ENCODE peak calls at places on chromosomes 12 and 14, in eight cellular contexts. One of them, this sample, is unnamed. For H3K4me1 and H3K27me3, the result is how much of the 10 kb centered on the place peaks cover.

GRCh38 chr14:102320033-102320660 is 601 bp downstream of the ZNF839 start:
- DNase-seq in trophoblast cell: peak
- DNase-seq in fibroblast of lung: peak
- DNase-seq in neuronal stem cell: no peak
- DNase-seq in esophagus muscularis mucosa: no peak
- DNase-seq in IMR-90: peak
- DNase-seq in heart left ventricle: peak
- DNase-seq in pancreas: peak
- DNase-seq in this sample: peak

GRCh38 chr12:646303-647038 is 16.8 kb downstream of the NINJ2 start:
- DNase-seq in trophoblast cell: no peak
- DNase-seq in fibroblast of lung: no peak
- DNase-seq in neuronal stem cell: no peak
- DNase-seq in esophagus muscularis mucosa: no peak
- DNase-seq in IMR-90: no peak
- DNase-seq in heart left ventricle: peak
- DNase-seq in pancreas: no peak
- DNase-seq in this sample: no peak

GRCh38 chr12:49538740-49539403 is at the start of gene KCNH3:
- DNase-seq in trophoblast cell: peak
- DNase-seq in fibroblast of lung: peak
- DNase-seq in neuronal stem cell: peak
- DNase-seq in esophagus muscularis mucosa: no peak
- DNase-seq in IMR-90: peak
- DNase-seq in heart left ventricle: peak
- DNase-seq in pancreas: peak
- DNase-seq in this sample: peak

GRCh38 chr12:3622021-3622731 is 130.7 kb downstream of the CRACR2A start:
- DNase-seq in trophoblast cell: peak
- DNase-seq in fibroblast of lung: no peak
- DNase-seq in neuronal stem cell: no peak
- DNase-seq in esophagus muscularis mucosa: no peak
- DNase-seq in IMR-90: no peak
- DNase-seq in heart left ventricle: no peak
- DNase-seq in pancreas: no peak
- DNase-seq in this sample: no peak

GRCh38 chr14:71317385-71318096 is 410.3 kb downstream of the PCNX1 start:
- DNase-seq in trophoblast cell: no peak
- DNase-seq in fibroblast of lung: no peak
- DNase-seq in neuronal stem cell: no peak
- DNase-seq in esophagus muscularis mucosa: no peak
- DNase-seq in IMR-90: no peak
- DNase-seq in heart left ventricle: no peak
- DNase-seq in pancreas: no peak
- DNase-seq in this sample: no peak

GRCh38 chr12:124779161-124780141 is 84.2 kb downstream of the SCARB1 start:
- DNase-seq in trophoblast cell: no peak
- DNase-seq in fibroblast of lung: no peak
- DNase-seq in neuronal stem cell: no peak
- DNase-seq in esophagus muscularis mucosa: no peak
- DNase-seq in IMR-90: no peak
- DNase-seq in heart left ventricle: no peak
- DNase-seq in pancreas: no peak
- DNase-seq in this sample: no peak

GRCh38 chr12:115771065-115771464 is 506.4 kb downstream of the MED13L start:
- DNase-seq in trophoblast cell: no peak
- DNase-seq in fibroblast of lung: peak
- DNase-seq in neuronal stem cell: no peak
- DNase-seq in esophagus muscularis mucosa: no peak
- DNase-seq in IMR-90: no peak
- DNase-seq in heart left ventricle: no peak
- DNase-seq in pancreas: no peak
- DNase-seq in this sample: no peak

GRCh38 chr14:31326111-31326510 is 94.2 kb downstream of the HEATR5A start:
- DNase-seq in trophoblast cell: no peak
- DNase-seq in fibroblast of lung: peak
- DNase-seq in neuronal stem cell: no peak
- DNase-seq in esophagus muscularis mucosa: no peak
- DNase-seq in IMR-90: peak
- DNase-seq in heart left ventricle: no peak
- DNase-seq in pancreas: no peak
- DNase-seq in this sample: no peak

GRCh38 chr12:15546102-15546701 is 223.9 kb downstream of the PTPRO start:
- DNase-seq in trophoblast cell: no peak
- DNase-seq in fibroblast of lung: no peak
- DNase-seq in neuronal stem cell: no peak
- DNase-seq in esophagus muscularis mucosa: no peak
- DNase-seq in IMR-90: no peak
- DNase-seq in heart left ventricle: no peak
- DNase-seq in pancreas: no peak
- DNase-seq in this sample: no peak

GRCh38 chr14:54836231-54836630 is 66.4 kb downstream of the GCH1 start:
- DNase-seq in trophoblast cell: no peak
- DNase-seq in fibroblast of lung: no peak
- DNase-seq in neuronal stem cell: no peak
- DNase-seq in esophagus muscularis mucosa: no peak
- DNase-seq in IMR-90: no peak
- DNase-seq in heart left ventricle: no peak
- DNase-seq in pancreas: no peak
- DNase-seq in this sample: no peak

GRCh38 chr14:83197271-83197670 is 1663.6 kb upstream of the SEL1L start:
- DNase-seq in trophoblast cell: no peak
- DNase-seq in fibroblast of lung: no peak
- DNase-seq in neuronal stem cell: no peak
- DNase-seq in esophagus muscularis mucosa: no peak
- DNase-seq in IMR-90: no peak
- DNase-seq in heart left ventricle: no peak
- DNase-seq in pancreas: no peak
- DNase-seq in this sample: no peak

DNA sequence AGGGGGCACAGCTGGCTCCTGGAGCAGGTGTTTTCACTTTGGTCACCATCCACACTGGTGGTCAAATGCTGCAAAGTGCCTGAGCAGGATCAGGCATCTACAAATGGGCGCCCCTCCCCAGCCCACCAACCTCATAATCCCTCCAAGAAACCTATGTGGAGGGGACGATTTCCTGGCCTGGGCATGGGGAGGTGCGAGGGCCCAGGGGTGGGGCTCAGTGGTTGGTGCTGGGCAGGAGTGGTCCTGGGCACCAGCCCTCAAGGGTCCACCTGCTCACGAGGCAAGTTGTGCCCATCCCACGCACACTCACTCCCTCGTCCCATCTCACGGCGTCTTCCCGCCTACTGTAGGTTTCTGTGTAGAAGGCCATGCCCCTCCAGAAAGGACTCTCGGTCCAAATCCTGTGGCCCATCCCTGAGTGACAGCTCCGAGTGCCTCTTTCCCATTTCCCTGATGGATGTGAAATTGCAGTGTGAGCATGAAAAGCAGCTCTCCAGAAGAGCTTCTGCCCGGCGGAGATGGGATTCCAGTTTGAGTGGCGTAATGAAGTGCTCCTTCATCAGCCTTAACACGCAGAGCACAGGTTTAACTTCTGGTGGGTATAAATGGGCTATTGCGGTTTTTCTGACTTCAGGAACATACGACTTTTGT is 36.9 kb downstream of the SLC15A4 start:
- DNase-seq in trophoblast cell: no peak
- DNase-seq in fibroblast of lung: no peak
- DNase-seq in neuronal stem cell: no peak
- DNase-seq in esophagus muscularis mucosa: no peak
- DNase-seq in IMR-90: no peak
- DNase-seq in heart left ventricle: no peak
- DNase-seq in pancreas: no peak
- DNase-seq in this sample: no peak
- H3K4me1 ChIP-seq in trophoblast cell: under half
- H3K4me1 ChIP-seq in fibroblast of lung: under half
- H3K4me1 ChIP-seq in neuronal stem cell: under half
- H3K4me1 ChIP-seq in esophagus muscularis mucosa: under half
- H3K4me1 ChIP-seq in IMR-90: under half
- H3K4me1 ChIP-seq in heart left ventricle: under half
- H3K4me1 ChIP-seq in pancreas: under half
- H3K4me1 ChIP-seq in this sample: under half

GRCh38 chr12:6552140-6552551 is 3.7 kb downstream of the IFFO1 start:
- DNase-seq in trophoblast cell: no peak
- DNase-seq in fibroblast of lung: no peak
- DNase-seq in neuronal stem cell: no peak
- DNase-seq in esophagus muscularis mucosa: no peak
- DNase-seq in IMR-90: no peak
- DNase-seq in heart left ventricle: peak
- DNase-seq in pancreas: no peak
- DNase-seq in this sample: no peak
- H3K4me3 ChIP-seq in trophoblast cell: no peak
- H3K4me3 ChIP-seq in fibroblast of lung: peak
- H3K4me3 ChIP-seq in neuronal stem cell: peak
- H3K4me3 ChIP-seq in esophagus muscularis mucosa: peak
- H3K4me3 ChIP-seq in IMR-90: no peak
- H3K4me3 ChIP-seq in heart left ventricle: peak
- H3K4me3 ChIP-seq in pancreas: no peak
- H3K4me3 ChIP-seq in this sample: no peak

GRCh38 chr12:132456186-132456943 is 33.6 kb upstream of the FBRSL1 start:
- DNase-seq in trophoblast cell: no peak
- DNase-seq in fibroblast of lung: no peak
- DNase-seq in neuronal stem cell: no peak
- DNase-seq in esophagus muscularis mucosa: no peak
- DNase-seq in IMR-90: no peak
- DNase-seq in heart left ventricle: peak
- DNase-seq in pancreas: peak
- DNase-seq in this sample: no peak

GRCh38 chr12:132455565-132455964 is 34.4 kb upstream of the FBRSL1 start:
- DNase-seq in trophoblast cell: no peak
- DNase-seq in fibroblast of lung: no peak
- DNase-seq in neuronal stem cell: no peak
- DNase-seq in esophagus muscularis mucosa: no peak
- DNase-seq in IMR-90: no peak
- DNase-seq in heart left ventricle: peak
- DNase-seq in pancreas: no peak
- DNase-seq in this sample: no peak

GRCh38 chr12:132454949-132455418 is 35.0 kb upstream of the FBRSL1 start:
- DNase-seq in trophoblast cell: no peak
- DNase-seq in fibroblast of lung: no peak
- DNase-seq in neuronal stem cell: no peak
- DNase-seq in esophagus muscularis mucosa: no peak
- DNase-seq in IMR-90: no peak
- DNase-seq in heart left ventricle: peak
- DNase-seq in pancreas: peak
- DNase-seq in this sample: no peak

GRCh38 chr12:132458441-132459225 is 31.3 kb upstream of the FBRSL1 start:
- DNase-seq in trophoblast cell: no peak
- DNase-seq in fibroblast of lung: no peak
- DNase-seq in neuronal stem cell: no peak
- DNase-seq in esophagus muscularis mucosa: no peak
- DNase-seq in IMR-90: no peak
- DNase-seq in heart left ventricle: peak
- DNase-seq in pancreas: peak
- DNase-seq in this sample: no peak

GRCh38 chr12:132456944-132457495 is 32.9 kb upstream of the FBRSL1 start:
- DNase-seq in trophoblast cell: no peak
- DNase-seq in fibroblast of lung: no peak
- DNase-seq in neuronal stem cell: no peak
- DNase-seq in esophagus muscularis mucosa: no peak
- DNase-seq in IMR-90: no peak
- DNase-seq in heart left ventricle: peak
- DNase-seq in pancreas: peak
- DNase-seq in this sample: no peak
- H3K27me3 ChIP-seq in trophoblast cell: under half
- H3K27me3 ChIP-seq in fibroblast of lung: under half
- H3K27me3 ChIP-seq in neuronal stem cell: under half
- H3K27me3 ChIP-seq in esophagus muscularis mucosa: under half
- H3K27me3 ChIP-seq in IMR-90: under half
- H3K27me3 ChIP-seq in heart left ventricle: under half
- H3K27me3 ChIP-seq in pancreas: under half
- H3K27me3 ChIP-seq in this sample: under half

GRCh38 chr14:99758915-99759545 is 34.2 kb upstream of the EML1 start:
- DNase-seq in trophoblast cell: no peak
- DNase-seq in fibroblast of lung: no peak
- DNase-seq in neuronal stem cell: no peak
- DNase-seq in esophagus muscularis mucosa: no peak
- DNase-seq in IMR-90: no peak
- DNase-seq in heart left ventricle: no peak
- DNase-seq in pancreas: no peak
- DNase-seq in this sample: peak

GRCh38 chr14:99756796-99757195 is 36.4 kb upstream of the EML1 start:
- DNase-seq in trophoblast cell: no peak
- DNase-seq in fibroblast of lung: no peak
- DNase-seq in neuronal stem cell: no peak
- DNase-seq in esophagus muscularis mucosa: no peak
- DNase-seq in IMR-90: no peak
- DNase-seq in heart left ventricle: no peak
- DNase-seq in pancreas: no peak
- DNase-seq in this sample: peak

GRCh38 chr14:99757331-99758070 is 35.7 kb upstream of the EML1 start:
- DNase-seq in trophoblast cell: peak
- DNase-seq in fibroblast of lung: peak
- DNase-seq in neuronal stem cell: no peak
- DNase-seq in esophagus muscularis mucosa: no peak
- DNase-seq in IMR-90: peak
- DNase-seq in heart left ventricle: no peak
- DNase-seq in pancreas: no peak
- DNase-seq in this sample: no peak

GRCh38 chr14:99759546-99759925 is 33.7 kb upstream of the EML1 start:
- DNase-seq in trophoblast cell: no peak
- DNase-seq in fibroblast of lung: no peak
- DNase-seq in neuronal stem cell: no peak
- DNase-seq in esophagus muscularis mucosa: no peak
- DNase-seq in IMR-90: no peak
- DNase-seq in heart left ventricle: no peak
- DNase-seq in pancreas: no peak
- DNase-seq in this sample: peak

DNA sequence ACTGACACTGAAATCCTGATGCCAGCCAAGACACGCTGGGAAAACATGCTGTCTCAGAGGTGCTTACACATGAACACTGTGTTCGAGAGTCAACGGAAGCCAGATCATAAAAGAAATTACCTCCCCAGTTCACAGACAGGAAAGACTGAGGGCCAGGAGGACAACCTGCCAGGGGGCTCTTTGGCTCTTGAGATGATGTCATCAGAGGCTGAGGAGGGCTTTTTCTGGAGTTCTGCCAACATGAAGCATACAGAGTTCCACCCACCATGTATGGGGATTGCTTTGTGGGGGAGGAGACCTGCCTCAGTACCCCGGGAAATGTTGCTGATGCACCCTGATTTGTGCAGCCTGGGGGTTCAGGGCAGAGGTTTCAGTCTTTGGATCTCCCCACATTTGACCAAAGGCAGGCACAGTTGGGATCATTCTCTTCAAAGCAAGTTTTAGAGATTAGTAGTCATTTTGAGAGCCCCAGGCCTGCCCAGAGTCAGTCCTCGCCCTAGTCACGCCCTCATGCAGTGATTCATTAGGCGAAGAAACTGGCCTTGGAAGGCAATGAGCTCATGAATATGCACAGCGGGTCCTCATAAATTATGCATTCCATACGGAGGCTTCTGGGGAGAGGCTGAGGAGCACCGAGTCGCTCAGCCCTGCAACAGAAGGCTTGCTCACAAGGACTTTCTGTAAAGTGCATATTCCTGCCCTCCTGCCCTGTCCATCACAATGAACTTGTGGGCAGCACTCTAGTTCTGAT is 34.9 kb upstream of the EML1 start:
- DNase-seq in trophoblast cell: peak
- DNase-seq in fibroblast of lung: peak
- DNase-seq in neuronal stem cell: no peak
- DNase-seq in esophagus muscularis mucosa: no peak
- DNase-seq in IMR-90: peak
- DNase-seq in heart left ventricle: no peak
- DNase-seq in pancreas: no peak
- DNase-seq in this sample: no peak
- H3K4me1 ChIP-seq in trophoblast cell: under half
- H3K4me1 ChIP-seq in fibroblast of lung: under half
- H3K4me1 ChIP-seq in neuronal stem cell: under half
- H3K4me1 ChIP-seq in esophagus muscularis mucosa: half or more
- H3K4me1 ChIP-seq in IMR-90: half or more
- H3K4me1 ChIP-seq in heart left ventricle: half or more
- H3K4me1 ChIP-seq in pancreas: under half
- H3K4me1 ChIP-seq in this sample: under half

This sample was measured in lower lobe of right lung.